ENCODE peak calls at places on chromosomes 11 and 22, in four cellular contexts. L, P, Y and K are unnamed samples.

GRCh38 chr11:16001044-16001568 is 355.2 kb downstream of the SOX6 start:
- DNase-seq in Y (no peak), P (no peak), L (peak; percentile 22), K (no peak)

GRCh38 chr22:43481528-43482309 is 69.9 kb downstream of the MPPED1 start:
- DNase-seq in Y (no peak), L (no peak), P (no peak), K (no peak)

GRCh38 chr11:106842134-106842533 is 176.1 kb downstream of the GUCY1A2 start:
- DNase-seq in L (no peak), P (no peak), Y (no peak), K (no peak)

GRCh38 chr11:114154271-114155047 is 94.9 kb downstream of the ZBTB16 start:
- DNase-seq in L (no peak), Y (peak; percentile 80), P (no peak), K (no peak)

GRCh38 chr22:40031766-40032470 is 37.2 kb downstream of the FAM83F start:
- DNase-seq in Y (no peak), P (no peak), L (no peak), K (no peak)

GRCh38 chr22:41410311-41410751 is 28.6 kb downstream of the TEF start:
- DNase-seq in L (no peak), P (no peak), Y (no peak), K (no peak)

GRCh38 chr22:45777046-45777851 is 105.6 kb downstream of the ATXN10 start:
- DNase-seq in L (no peak), Y (no peak), P (no peak), K (no peak)

GRCh38 chr11:61021661-61022212 is 50.3 kb downstream of the CD6 start:
- DNase-seq in P (peak; percentile 93), L (peak; percentile 62), Y (no peak), K (peak; percentile 94)

GRCh38 chr11:134752526-134752925 is 340.5 kb upstream of the B3GAT1 start:
- DNase-seq in Y (no peak), L (no peak), P (no peak), K (no peak)

GRCh38 chr11:76266269-76266668 is 60.0 kb upstream of the WNT11 start:
- DNase-seq in L (no peak), P (no peak), Y (no peak), K (no peak)

GRCh38 chr11:72834905-72835304 is 20.7 kb downstream of the ATG16L2 start:
- DNase-seq in Y (no peak), P (no peak), L (no peak), K (no peak)